ENCODE peak calls at places on chromosomes 16 and 17, in eight cellular contexts. S, M, J, T, Z, W, Q and A are unnamed samples.

GRCh38 chr17:77076046-77076882 is 64.5 kb upstream of the SEC14L1 start:
- DNase-seq in S (no peak), W (peak; percentile 29), M (no peak), Z (no peak), J (no peak), T (no peak), Q (peak; percentile 38), A (no peak)

GRCh38 chr17:53626286-53626685 is 196.4 kb upstream of the KIF2B start:
- DNase-seq in M (no peak), Z (no peak), J (peak; percentile 83), W (peak; percentile 78), T (peak; percentile 11), Q (peak; percentile 55), S (no peak), A (no peak)

GRCh38 chr17:68588362-68588761 is 12.8 kb downstream of the FAM20A start:
- DNase-seq in W (no peak), J (no peak), Z (no peak), Q (no peak), T (no peak), M (no peak), S (no peak), A (no peak)

GRCh38 chr16:65012357-65012756 is 109.5 kb downstream of the CDH11 start:
- DNase-seq in Q (peak; percentile 83), J (peak; percentile 59), Z (no peak), M (no peak), W (peak; percentile 48), S (no peak), T (peak; percentile 86), A (no peak)

GRCh38 chr16:77696149-77696548 is 26.2 kb upstream of the NUDT7 start:
- DNase-seq in Z (no peak), S (no peak), M (no peak), T (no peak), W (no peak), J (no peak), Q (no peak), A (no peak)

GRCh38 chr16:398551-399277 is 1.7 kb downstream of the NME4 start:
- DNase-seq in W (no peak), Q (no peak), T (no peak), J (no peak), M (no peak), Z (no peak), S (no peak), A (no peak)

GRCh38 chr17:61309857-61310256 is 89.8 kb upstream of the TBX2 start:
- DNase-seq in S (no peak), J (peak; percentile 94), W (peak; percentile 85), T (peak; percentile 90), Q (peak; percentile 90), M (no peak), Z (no peak), A (no peak)

GRCh38 chr16:25033852-25034251 is 18.7 kb upstream of the ARHGAP17 start:
- DNase-seq in Z (no peak), T (peak; percentile 51), W (peak; percentile 30), M (no peak), J (peak; percentile 81), S (no peak), Q (peak; percentile 33), A (no peak)

GRCh38 chr17:6240001-6240400 is 169.8 kb downstream of the WSCD1 start:
- DNase-seq in Q (no peak), S (no peak), Z (no peak), T (no peak), W (no peak), M (no peak), J (no peak), A (no peak)

GRCh38 chr17:8532021-8532420 is 96.3 kb downstream of the NDEL1 start:
- DNase-seq in Z (no peak), T (peak; percentile 6), M (no peak), Q (peak; percentile 63), J (no peak), S (no peak), W (peak; percentile 7), A (no peak)

GRCh38 chr17:335691-336090 is 16.9 kb downstream of the RPH3AL start:
- DNase-seq in W (no peak), Z (no peak), J (no peak), T (no peak), Q (no peak), S (no peak), M (no peak), A (no peak)

GRCh38 chr16:88473666-88474534 is 20.8 kb downstream of the ZFPM1 start:
- DNase-seq in S (no peak), J (no peak), Z (no peak), Q (no peak), T (no peak), W (no peak), M (no peak), A (no peak)

GRCh38 chr16:77723108-77723514 is 797 bp downstream of the NUDT7 start:
- DNase-seq in Z (no peak), S (no peak), T (peak; percentile 8), J (peak; percentile 50), W (peak; percentile 66), M (no peak), Q (peak; percentile 71), A (no peak)

GRCh38 chr16:10923650-10924214 is 18.5 kb downstream of the DEXI start:
- DNase-seq in T (no peak), Z (no peak), M (no peak), Q (no peak), W (no peak), J (no peak), S (peak; percentile 66), A (no peak)

GRCh38 chr17:1241904-1242303 is 28.3 kb upstream of the BHLHA9 start:
- DNase-seq in W (no peak), Q (peak; percentile 52), T (no peak), M (no peak), J (no peak), Z (peak; percentile 80), S (no peak), A (no peak)

GRCh38 chr17:57570740-57571344 is 174.3 kb downstream of the CCDC182 start:
- DNase-seq in S (no peak), Z (no peak), J (no peak), T (no peak), M (no peak), Q (peak; percentile 34), W (peak; percentile 37), A (no peak)

GRCh38 chr17:22158364-22158763 is 466.0 kb downstream of the KCNJ18 start:
- DNase-seq in J (no peak), M (no peak), T (no peak), Z (no peak), S (no peak), Q (no peak), W (no peak), A (no peak)

GRCh38 chr16:84820305-84820684 is 510 bp downstream of the CRISPLD2 start:
- DNase-seq in Q (peak; percentile 47), T (peak; percentile 35), M (no peak), W (no peak), Z (no peak), S (no peak), J (peak; percentile 31), A (no peak)

GRCh38 chr17:36850794-36851193 is 86.5 kb upstream of the LHX1 start:
- DNase-seq in T (peak; percentile 70), S (no peak), M (no peak), W (peak; percentile 62), Q (peak; percentile 63), Z (no peak), J (peak; percentile 83), A (no peak)

GRCh38 chr16:25966172-25967097 is 274.7 kb downstream of the HS3ST4 start:
- DNase-seq in Q (no peak), M (no peak), S (no peak), W (no peak), Z (no peak), J (no peak), T (no peak), A (no peak)

GRCh38 chr16:83443972-83444371 is 363.8 kb upstream of the HSBP1 start:
- DNase-seq in Q (no peak), M (no peak), J (no peak), W (no peak), S (no peak), Z (no peak), T (no peak), A (no peak)

GRCh38 chr16:86044241-86044671 is 145.3 kb downstream of the IRF8 start:
- DNase-seq in T (peak; percentile 15), Q (peak; percentile 47), W (peak; percentile 22), Z (no peak), J (peak; percentile 22), S (no peak), M (peak; percentile 39), A (no peak)

GRCh38 chr16:77951788-77952187 is 70.6 kb upstream of the CLEC3A start:
- DNase-seq in M (no peak), Z (no peak), T (no peak), W (no peak), S (no peak), Q (no peak), J (peak; percentile 16), A (no peak)

GRCh38 chr16:48409839-48410610 is 24.8 kb upstream of the SIAH1 start:
- DNase-seq in T (peak; percentile 70), Z (peak; percentile 47), S (no peak), W (peak; percentile 76), M (no peak), Q (peak; percentile 89), J (peak; percentile 87), A (no peak)

GRCh38 chr16:69329369-69330285 is 761 bp downstream of the PDF start:
- DNase-seq in J (no peak), M (peak; percentile 30), W (peak; percentile 25), Q (peak; percentile 69), T (no peak), Z (no peak), S (no peak), A (no peak)

GRCh38 chr17:35094902-35095301 is 24.8 kb downstream of the RAD51D start:
- DNase-seq in T (peak; percentile 84), M (no peak), W (peak; percentile 85), S (no peak), J (peak; percentile 87), Z (no peak), Q (peak; percentile 91), A (no peak)

GRCh38 chr17:81601525-81602120 is 35.3 kb downstream of the NPLOC4 start:
- DNase-seq in M (no peak), W (peak; percentile 79), Z (peak; percentile 47), Q (peak; percentile 90), J (peak; percentile 73), S (no peak), T (peak; percentile 74), A (peak; percentile 65)

GRCh38 chr17:39150104-39150634 is 1.3 kb downstream of the PLXDC1 start:
- DNase-seq in J (no peak), M (no peak), W (no peak), S (no peak), Z (no peak), Q (no peak), T (no peak), A (no peak)

GRCh38 chr16:52191533-52192134 is 355.3 kb downstream of the TOX3 start:
- DNase-seq in M (peak; percentile 4), W (peak; percentile 60), S (peak; percentile 42), T (peak; percentile 43), J (peak; percentile 49), Z (peak; percentile 45), Q (peak; percentile 73), A (peak; percentile 87)

GRCh38 chr16:1645914-1646525 is 32.1 kb upstream of the JPT2 start:
- DNase-seq in Q (peak; percentile 39), W (peak; percentile 26), S (no peak), T (peak; percentile 44), M (no peak), J (no peak), Z (no peak), A (no peak)

GRCh38 chr17:41975099-41976083 is 8.8 kb downstream of the CNP start:
- DNase-seq in W (peak; percentile 53), J (no peak), M (no peak), S (no peak), T (peak; percentile 27), Z (no peak), Q (peak; percentile 83), A (no peak)

GRCh38 chr17:44565866-44566443 is 8.7 kb downstream of the FZD2 start:
- DNase-seq in S (no peak), W (no peak), Z (no peak), Q (peak; percentile 56), T (no peak), J (no peak), M (no peak), A (no peak)

GRCh38 chr17:82874011-82874835 is 34.4 kb upstream of the ZNF750 start:
- DNase-seq in S (no peak), M (no peak), Z (peak; percentile 60), Q (no peak), T (no peak), W (no peak), J (no peak), A (no peak)

GRCh38 chr17:50778988-50779387 is 11.7 kb upstream of the ANKRD40CL start:
- DNase-seq in Z (no peak), S (no peak), W (no peak), M (no peak), Q (no peak), J (no peak), T (no peak), A (no peak)